ENCODE peak calls at places on chromosome 12, in four cellular contexts. Z is HL-60, W is Panc1, D is PC-9. N is an unnamed sample.

GRCh38 chr12:93483151-93483807 is 16.0 kb downstream of the MRPL42 start:
- DNase-seq in Z (peak), W (no peak), D (no peak), N (no peak)

GRCh38 chr12:43206396-43206795 is 345.6 kb downstream of the ADAMTS20 start:
- DNase-seq in Z (no peak), W (no peak), D (no peak), N (no peak)

GRCh38 chr12:9040484-9041186 is 51.3 kb downstream of the KLRG1 start:
- DNase-seq in Z (no peak), W (no peak), D (no peak), N (no peak)

GRCh38 chr12:72346331-72346944 is 74.3 kb downstream of the TRHDE start:
- DNase-seq in Z (peak), W (peak), D (peak), N (no peak)

GRCh38 chr12:31234955-31235867 is 90.7 kb downstream of the SINHCAF start:
- DNase-seq in Z (no peak), W (no peak), D (peak), N (no peak)

GRCh38 chr12:3646561-3647241 is 106.2 kb downstream of the CRACR2A start:
- DNase-seq in Z (no peak), W (no peak), D (no peak), N (no peak)

GRCh38 chr12:92973614-92974013 is 44.5 kb upstream of the EEA1 start:
- DNase-seq in Z (peak), W (no peak), D (no peak), N (no peak)

GRCh38 chr12:120490833-120491512 is 4.9 kb upstream of the DYNLL1 start:
- DNase-seq in Z (no peak), W (no peak), D (no peak), N (no peak)

GRCh38 chr12:63922446-63922845 is 77.9 kb downstream of the SRGAP1 start:
- DNase-seq in Z (peak), W (no peak), D (no peak), N (no peak)

GRCh38 chr12:121190523-121191031 is 19.4 kb upstream of the P2RX4 start:
- DNase-seq in Z (no peak), W (no peak), D (peak), N (peak)

GRCh38 chr12:6627598-6627997 is 8.2 kb downstream of the LPAR5 start:
- DNase-seq in Z (no peak), W (no peak), D (no peak), N (no peak)

GRCh38 chr12:14612895-14613294 is 45.2 kb upstream of the PLBD1 start:
- DNase-seq in Z (no peak), W (no peak), D (no peak), N (no peak)

GRCh38 chr12:124217508-124217981 is 77.3 kb upstream of the RFLNA start:
- DNase-seq in Z (no peak), W (no peak), D (no peak), N (no peak)

GRCh38 chr12:4809449-4810218 is 89.4 kb downstream of the GALNT8 start:
- DNase-seq in Z (no peak), W (no peak), D (no peak), N (no peak)

GRCh38 chr12:113241191-113242017 is 20.1 kb downstream of the TPCN1 start:
- DNase-seq in Z (peak), W (peak), D (peak), N (no peak)

GRCh38 chr12:79413796-79414195 is 277.0 kb downstream of the PAWR start:
- DNase-seq in Z (no peak), W (no peak), D (no peak), N (no peak)

GRCh38 chr12:119417440-119417839 is 82.9 kb downstream of the CCDC60 start:
- DNase-seq in Z (no peak), W (no peak), D (no peak), N (no peak)

GRCh38 chr12:52976574-52977071 is 27.7 kb downstream of the KRT18 start:
- DNase-seq in Z (no peak), W (no peak), D (no peak), N (no peak)
- TF ChIP-seq CTCF in Z (no peak), W (peak), D (no peak), N (no peak)

GRCh38 chr12:11958216-11959091 is 112.3 kb upstream of the BCL2L14 start:
- DNase-seq in Z (peak), W (no peak), D (peak), N (no peak)
- TF ChIP-seq CTCF in Z (no peak), W (no peak), D (no peak), N (no peak)

DNA sequence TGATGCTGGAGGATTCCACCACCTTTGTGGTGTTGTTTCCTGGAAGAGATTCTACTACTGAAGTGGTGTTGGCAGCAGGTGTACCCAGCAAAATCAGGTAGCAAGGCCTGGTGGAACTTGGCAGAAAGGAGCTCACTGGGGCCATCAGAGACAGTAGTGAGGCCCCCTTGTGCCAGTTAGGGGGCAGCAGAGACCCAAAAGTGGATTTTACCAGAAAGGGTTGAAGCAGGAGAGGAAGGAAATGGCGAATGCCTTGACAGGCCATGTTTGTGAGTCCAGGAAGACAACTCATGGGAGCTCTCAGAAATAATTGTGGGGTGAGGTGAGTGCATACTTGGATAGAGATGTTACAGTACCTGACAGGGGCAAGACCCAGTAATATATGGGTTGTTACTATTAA is 137.7 kb upstream of the FGD4 start:
- DNase-seq in Z (no peak), W (no peak), D (no peak), N (no peak)
- TF ChIP-seq CTCF in Z (no peak), W (peak), D (peak), N (no peak)

GRCh38 chr12:76559277-76560082 is at the start of gene OSBPL8:
- DNase-seq in Z (peak), W (no peak), D (peak), N (peak)
- TF ChIP-seq CTCF in Z (no peak), W (peak), D (no peak), N (peak)

GRCh38 chr12:106128526-106129430 is 10.0 kb downstream of the NUAK1 start:
- DNase-seq in Z (no peak), W (no peak), D (no peak), N (no peak)
- TF ChIP-seq CTCF in Z (no peak), W (no peak), D (no peak), N (no peak)

GRCh38 chr12:98955284-98955683 is 310.2 kb downstream of the APAF1 start:
- DNase-seq in Z (no peak), W (no peak), D (no peak), N (no peak)
- TF ChIP-seq CTCF in Z (no peak), W (peak), D (peak), N (peak)

GRCh38 chr12:67457799-67458680 is 188.9 kb downstream of the CAND1 start:
- DNase-seq in Z (no peak), W (no peak), D (no peak), N (no peak)
- TF ChIP-seq CTCF in Z (peak), W (peak), D (no peak), N (peak)

N was measured in CD14-positive monocyte.